ENCODE peak calls at places on chromosome 22, in nine cellular contexts. G is pancreas, N is MM.1S, A is iPS DF 6.9, F is lung, Z is heart right ventricle, T is PC-3, U is mammary epithelial cell, V is neuronal stem cell. P is an unnamed sample.

GRCh38 chr22:31229402-31230140 is 17.5 kb downstream of the LIMK2 start:
- DNase-seq in G (peak; percentile 57), N (peak; percentile 53), A (no peak), F (no peak), Z (peak; percentile 77), T (no peak), U (no peak), V (no peak), P (no peak)

GRCh38 chr22:21876486-21877176 is 9.2 kb upstream of the MAPK1 start:
- DNase-seq in G (no peak), N (no peak), A (no peak), F (no peak), Z (no peak), T (no peak), U (peak; percentile 70), V (no peak), P (peak; percentile 32)

GRCh38 chr22:17807571-17808410 is 33.5 kb upstream of the BID start:
- DNase-seq in G (no peak), N (no peak), A (no peak), F (peak; percentile 39), Z (peak; percentile 71), T (no peak), U (no peak), V (no peak), P (no peak)

GRCh38 chr22:46007848-46008261 is 30.9 kb upstream of the WNT7B start:
- DNase-seq in G (peak; percentile 63), N (no peak), A (no peak), F (peak; percentile 67), Z (peak; percentile 89), T (no peak), U (peak; percentile 83), V (no peak), P (peak; percentile 56)

GRCh38 chr22:27962268-27963191 is 43.5 kb upstream of the PITPNB start:
- DNase-seq in G (no peak), N (no peak), A (no peak), F (no peak), Z (no peak), T (no peak), U (no peak), V (no peak), P (peak; percentile 52)

GRCh38 chr22:35310556-35311550 is 11.2 kb downstream of the TOM1 start:
- DNase-seq in G (no peak), N (peak; percentile 76), A (no peak), F (no peak), Z (no peak), T (peak; percentile 37), U (no peak), V (no peak), P (no peak)

GRCh38 chr22:22820626-22821025 is 67.0 kb upstream of the IGLL5 start:
- DNase-seq in G (no peak), N (peak; percentile 13), A (no peak), F (no peak), Z (no peak), T (no peak), U (no peak), V (no peak), P (no peak)

GRCh38 chr22:30314918-30315317 is 11.8 kb downstream of the TBC1D10A start:
- DNase-seq in G (no peak), N (no peak), A (no peak), F (no peak), Z (no peak), T (no peak), U (peak; percentile 75), V (no peak), P (no peak)

GRCh38 chr22:46945481-46945880 is 183.0 kb downstream of the TBC1D22A start:
- DNase-seq in G (no peak), N (no peak), A (no peak), F (no peak), Z (no peak), T (no peak), U (no peak), V (no peak), P (no peak)

GRCh38 chr22:21791635-21792625 is 56.3 kb upstream of the YPEL1 start:
- DNase-seq in G (no peak), N (no peak), A (no peak), F (no peak), Z (no peak), T (peak; percentile 38), U (peak; percentile 53), V (no peak), P (no peak)

GRCh38 chr22:30572840-30573593 is 1.4 kb downstream of the GAL3ST1 start:
- DNase-seq in G (peak; percentile 27), N (no peak), A (no peak), F (no peak), Z (no peak), T (no peak), U (no peak), V (no peak), P (no peak)

GRCh38 chr22:17149073-17149815 is 9.8 kb downstream of the HDHD5 start:
- DNase-seq in G (no peak), N (no peak), A (no peak), F (no peak), Z (no peak), T (no peak), U (no peak), V (no peak), P (no peak)

GRCh38 chr22:35596821-35597220 is 20.3 kb downstream of the MB start:
- DNase-seq in G (peak; percentile 74), N (no peak), A (no peak), F (no peak), Z (peak; percentile 79), T (no peak), U (no peak), V (no peak), P (no peak)

GRCh38 chr22:23077627-23078461 is 7.5 kb downstream of the GNAZ start:
- DNase-seq in G (no peak), N (no peak), A (no peak), F (no peak), Z (no peak), T (no peak), U (no peak), V (no peak), P (peak; percentile 55)

GRCh38 chr22:46574993-46575914 is 37.8 kb upstream of the CELSR1 start:
- DNase-seq in G (peak; percentile 78), N (peak; percentile 16), A (no peak), F (no peak), Z (peak; percentile 74), T (peak; percentile 79), U (peak; percentile 33), V (no peak), P (peak; percentile 81)

GRCh38 chr22:46042786-46043185 is 65.8 kb upstream of the WNT7B start:
- DNase-seq in G (no peak), N (no peak), A (no peak), F (no peak), Z (no peak), T (no peak), U (peak; percentile 37), V (no peak), P (peak; percentile 29)

GRCh38 chr22:20471126-20471833 is 24.3 kb downstream of the KLHL22 start:
- DNase-seq in G (no peak), N (no peak), A (no peak), F (no peak), Z (no peak), T (no peak), U (no peak), V (no peak), P (no peak)

GRCh38 chr22:18012528-18012927 is 11.8 kb downstream of the MICAL3 start:
- DNase-seq in G (no peak), N (no peak), A (no peak), F (no peak), Z (no peak), T (peak; percentile 81), U (peak; percentile 82), V (no peak), P (no peak)

DNA sequence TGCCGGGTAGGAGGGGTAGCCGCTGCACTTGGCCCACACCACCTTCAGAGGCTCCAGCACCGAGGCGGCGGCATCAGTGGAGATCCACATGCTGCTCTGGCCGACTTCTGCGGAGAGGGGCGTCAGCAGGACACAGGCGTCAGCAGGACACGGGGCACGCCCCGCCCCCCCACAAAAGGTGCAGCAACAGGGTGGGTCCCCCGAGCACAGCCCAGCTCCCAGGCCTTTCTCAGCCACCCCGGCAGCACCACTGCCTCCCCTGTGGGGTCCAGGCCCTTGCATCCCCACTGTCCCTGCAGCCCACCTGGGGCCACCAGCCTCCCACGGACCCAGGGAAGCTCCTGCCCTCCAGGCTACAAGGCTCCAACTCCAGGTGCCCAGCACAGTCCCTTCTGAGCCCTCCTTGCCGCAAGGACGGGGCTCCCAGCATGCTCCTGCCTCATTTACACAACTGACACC is 51.6 kb downstream of the BRD1 start:
- DNase-seq in G (no peak), N (no peak), A (no peak), F (no peak), Z (no peak), T (no peak), U (no peak), V (no peak), P (no peak)
- H3K36me3 ChIP-seq in G (peaks cover 16% of the 10 kb centered on the region), N (no peaks in the 10 kb centered on the region), A (peaks cover 29% of the 10 kb centered on the region), F (peaks cover 57% of the 10 kb centered on the region), Z (peaks cover 77% of the 10 kb centered on the region), T (peaks cover 7% of the 10 kb centered on the region), U (peaks cover 4% of the 10 kb centered on the region), V (peaks cover 84% of the 10 kb centered on the region), P (peaks cover 10% of the 10 kb centered on the region)

DNA sequence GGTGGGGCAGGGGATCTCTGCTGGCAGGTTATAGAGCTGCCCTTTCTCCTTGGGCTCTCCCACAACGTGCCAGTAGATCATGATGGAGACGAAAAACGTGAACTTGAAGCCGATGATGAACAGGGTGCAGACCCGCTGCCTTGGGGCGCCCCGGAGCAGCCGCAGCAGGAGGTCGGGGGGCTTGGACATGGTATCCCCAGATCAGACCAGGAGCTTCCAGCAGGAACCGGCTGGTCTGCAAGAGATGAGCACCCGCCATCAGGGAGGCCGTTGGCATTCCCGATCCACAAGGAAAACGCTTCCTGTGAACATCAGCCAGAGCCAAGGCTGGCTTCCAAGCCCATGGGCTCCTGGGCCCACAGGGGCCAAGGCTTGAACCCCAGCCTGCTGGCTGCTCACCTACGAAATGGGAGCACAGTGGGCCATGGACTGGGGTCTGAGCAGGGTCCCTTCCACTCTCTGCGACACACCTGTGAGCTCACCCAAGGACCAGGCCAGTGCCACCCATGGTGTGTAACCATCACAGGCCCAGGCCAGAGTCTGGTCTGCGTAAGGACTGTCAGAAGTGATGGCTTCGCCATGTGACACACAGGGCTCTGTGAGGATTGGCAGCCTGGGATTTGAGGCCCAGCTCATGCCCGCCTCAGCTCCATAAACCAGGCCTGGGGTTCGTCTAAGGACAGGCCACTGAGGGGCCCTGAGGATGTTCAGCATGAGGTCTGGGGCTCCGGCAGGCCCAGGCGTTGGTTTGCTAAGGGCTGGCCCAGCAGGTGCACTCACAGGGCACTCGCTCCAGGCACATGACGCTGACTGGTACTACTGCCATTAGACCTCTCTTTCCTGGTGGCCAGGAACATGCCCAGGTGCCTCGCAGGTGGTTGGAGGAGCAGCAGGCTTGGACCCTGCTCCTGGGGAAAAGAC is 26.6 kb downstream of the A4GALT start:
- DNase-seq in G (no peak), N (no peak), A (no peak), F (no peak), Z (no peak), T (no peak), U (no peak), V (no peak), P (no peak)
- H3K27ac ChIP-seq in G (no peak overlapping the region), N (no peak overlapping the region), A (no peak overlapping the region), F (peak overlapping the region; percentile 88), Z (peak overlapping the region; percentile 85), T (no peak overlapping the region), U (no peak overlapping the region), V (no peak overlapping the region), P (no peak overlapping the region)

GRCh38 chr22:37658133-37659065 is at the start of gene PDXP:
- DNase-seq in G (peak; percentile 100), N (peak; percentile 100), A (peak; percentile 99), F (peak; percentile 99), Z (peak; percentile 100), T (peak; percentile 98), U (peak; percentile 100), V (peak; percentile 99), P (peak; percentile 99)
- H3K4me1 ChIP-seq in G (peaks cover 11% of the 10 kb centered on the region), N (peaks cover 15% of the 10 kb centered on the region), A (peaks cover 4% of the 10 kb centered on the region), F (peaks cover 5% of the 10 kb centered on the region), Z (peaks cover 50% of the 10 kb centered on the region), T (peaks cover 26% of the 10 kb centered on the region), U (peaks cover 21% of the 10 kb centered on the region), V (peaks cover 16% of the 10 kb centered on the region), P (peaks cover 3% of the 10 kb centered on the region)

GRCh38 chr22:19330865-19331418 is 39.4 kb upstream of the CLTCL1 start:
- DNase-seq in G (no peak), N (no peak), A (no peak), F (no peak), Z (no peak), T (no peak), U (no peak), V (no peak), P (no peak)
- H3K36me3 ChIP-seq in G (peaks cover 19% of the 10 kb centered on the region), N (peaks cover 13% of the 10 kb centered on the region), A (peaks cover 12% of the 10 kb centered on the region), F (peaks cover 21% of the 10 kb centered on the region), Z (peaks cover 75% of the 10 kb centered on the region), T (peaks cover 25% of the 10 kb centered on the region), U (peaks cover 21% of the 10 kb centered on the region), V (peaks cover 71% of the 10 kb centered on the region), P (peaks cover 32% of the 10 kb centered on the region)

P was measured in right lobe of liver.